ENCODE peak calls at places on chromosome 1, in five cellular contexts. One of them, this sample, is unnamed.

GRCh38 chr1:247105966-247106365 is 1.8 kb upstream of the ZNF669 start:
- DNase-seq in HFF-Myc: no peak
- DNase-seq in retinal pigment epithelial cell: no peak
- DNase-seq in upper lobe of right lung: no peak
- DNase-seq in thoracic aorta: no peak
- DNase-seq in this sample: no peak

GRCh38 chr1:235632538-235633219 is 16.9 kb downstream of the GNG4 start:
- DNase-seq in retinal pigment epithelial cell: peak
- DNase-seq in HFF-Myc: no peak
- DNase-seq in thoracic aorta: no peak
- DNase-seq in upper lobe of right lung: no peak
- DNase-seq in this sample: peak

GRCh38 chr1:6594977-6595740 is 7.5 kb downstream of the KLHL21 start:
- DNase-seq in retinal pigment epithelial cell: no peak
- DNase-seq in thoracic aorta: no peak
- DNase-seq in upper lobe of right lung: no peak
- DNase-seq in HFF-Myc: no peak
- DNase-seq in this sample: no peak

GRCh38 chr1:35319988-35320713 is 51.6 kb downstream of the ZMYM4 start:
- DNase-seq in retinal pigment epithelial cell: peak
- DNase-seq in upper lobe of right lung: no peak
- DNase-seq in HFF-Myc: no peak
- DNase-seq in thoracic aorta: peak
- DNase-seq in this sample: peak

GRCh38 chr1:2429780-2430591 is 17.6 kb upstream of the PEX10 start:
- DNase-seq in thoracic aorta: no peak
- DNase-seq in HFF-Myc: no peak
- DNase-seq in retinal pigment epithelial cell: no peak
- DNase-seq in upper lobe of right lung: no peak
- DNase-seq in this sample: no peak

GRCh38 chr1:52632732-52633290 is at the start of gene SHISAL2A:
- DNase-seq in retinal pigment epithelial cell: no peak
- DNase-seq in upper lobe of right lung: peak
- DNase-seq in thoracic aorta: no peak
- DNase-seq in HFF-Myc: no peak
- DNase-seq in this sample: no peak

GRCh38 chr1:39081266-39082139 is 55.4 kb downstream of the NDUFS5 start:
- DNase-seq in thoracic aorta: no peak
- DNase-seq in retinal pigment epithelial cell: no peak
- DNase-seq in HFF-Myc: no peak
- DNase-seq in upper lobe of right lung: peak
- DNase-seq in this sample: no peak

GRCh38 chr1:31410871-31411270 is 2.1 kb upstream of the SERINC2 start:
- DNase-seq in upper lobe of right lung: no peak
- DNase-seq in retinal pigment epithelial cell: no peak
- DNase-seq in thoracic aorta: no peak
- DNase-seq in HFF-Myc: no peak
- DNase-seq in this sample: no peak

GRCh38 chr1:158087320-158087927 is 93.3 kb upstream of the CD1D start:
- DNase-seq in HFF-Myc: peak
- DNase-seq in retinal pigment epithelial cell: peak
- DNase-seq in thoracic aorta: no peak
- DNase-seq in upper lobe of right lung: no peak
- DNase-seq in this sample: no peak

GRCh38 chr1:23742670-23743286 is 493 bp upstream of the ELOA start:
- DNase-seq in HFF-Myc: no peak
- DNase-seq in upper lobe of right lung: no peak
- DNase-seq in thoracic aorta: no peak
- DNase-seq in retinal pigment epithelial cell: no peak
- DNase-seq in this sample: no peak

GRCh38 chr1:239543873-239544272 is 157.5 kb downstream of the CHRM3 start:
- DNase-seq in upper lobe of right lung: no peak
- DNase-seq in retinal pigment epithelial cell: no peak
- DNase-seq in thoracic aorta: no peak
- DNase-seq in HFF-Myc: no peak
- DNase-seq in this sample: no peak

GRCh38 chr1:156458181-156458503 is 42.4 kb downstream of the MEF2D start:
- DNase-seq in retinal pigment epithelial cell: peak
- DNase-seq in upper lobe of right lung: no peak
- DNase-seq in thoracic aorta: no peak
- DNase-seq in HFF-Myc: no peak
- DNase-seq in this sample: peak

GRCh38 chr1:37721565-37721964 is 29.2 kb downstream of the CDCA8 start:
- DNase-seq in retinal pigment epithelial cell: no peak
- DNase-seq in upper lobe of right lung: no peak
- DNase-seq in thoracic aorta: no peak
- DNase-seq in HFF-Myc: no peak
- DNase-seq in this sample: no peak

GRCh38 chr1:205849619-205850355 is at the start of gene PM20D1:
- DNase-seq in upper lobe of right lung: peak
- DNase-seq in retinal pigment epithelial cell: peak
- DNase-seq in thoracic aorta: peak
- DNase-seq in HFF-Myc: peak
- DNase-seq in this sample: peak

GRCh38 chr1:115336741-115337140 is 1.3 kb downstream of the NGF start:
- DNase-seq in HFF-Myc: no peak
- DNase-seq in upper lobe of right lung: no peak
- DNase-seq in retinal pigment epithelial cell: no peak
- DNase-seq in thoracic aorta: no peak
- DNase-seq in this sample: no peak

GRCh38 chr1:66012076-66012769 is 219.5 kb downstream of the PDE4B start:
- DNase-seq in HFF-Myc: no peak
- DNase-seq in retinal pigment epithelial cell: no peak
- DNase-seq in thoracic aorta: no peak
- DNase-seq in upper lobe of right lung: no peak
- DNase-seq in this sample: no peak

GRCh38 chr1:235783148-235783776 is 83.4 kb downstream of the LYST start:
- DNase-seq in HFF-Myc: peak
- DNase-seq in upper lobe of right lung: no peak
- DNase-seq in retinal pigment epithelial cell: peak
- DNase-seq in thoracic aorta: no peak
- DNase-seq in this sample: no peak

DNA sequence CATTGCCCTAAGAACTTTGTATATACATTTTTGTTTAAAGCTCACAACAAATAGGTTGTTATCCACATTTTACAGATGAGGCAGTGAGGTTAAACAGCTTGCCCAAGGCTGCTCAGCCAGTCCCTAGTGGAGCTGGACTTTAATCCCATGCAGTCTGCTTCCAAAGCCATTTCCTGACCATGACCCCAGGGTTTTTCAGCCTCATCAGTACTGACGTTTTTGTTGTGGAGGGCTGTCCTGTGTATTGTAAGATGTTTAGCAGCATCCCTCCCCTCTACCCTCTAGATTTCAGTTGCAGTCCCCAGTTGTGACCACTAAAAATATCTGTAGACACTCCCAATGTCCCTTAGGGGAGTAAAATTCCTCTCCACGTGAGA is 30.3 kb upstream of the C1orf105 start:
- DNase-seq in thoracic aorta: no peak
- DNase-seq in retinal pigment epithelial cell: no peak
- DNase-seq in HFF-Myc: no peak
- DNase-seq in upper lobe of right lung: no peak
- DNase-seq in this sample: no peak
- H3K4me3 ChIP-seq in thoracic aorta: peak
- H3K4me3 ChIP-seq in retinal pigment epithelial cell: no peak
- H3K4me3 ChIP-seq in HFF-Myc: no peak
- H3K4me3 ChIP-seq in upper lobe of right lung: no peak
- H3K4me3 ChIP-seq in this sample: no peak

GRCh38 chr1:100927276-100927675 is 31.4 kb downstream of the SLC30A7 start:
- DNase-seq in HFF-Myc: no peak
- DNase-seq in upper lobe of right lung: no peak
- DNase-seq in thoracic aorta: no peak
- DNase-seq in retinal pigment epithelial cell: no peak
- DNase-seq in this sample: no peak

GRCh38 chr1:100926240-100926639 is 30.4 kb downstream of the SLC30A7 start:
- DNase-seq in retinal pigment epithelial cell: no peak
- DNase-seq in HFF-Myc: no peak
- DNase-seq in thoracic aorta: no peak
- DNase-seq in upper lobe of right lung: no peak
- DNase-seq in this sample: no peak

GRCh38 chr1:100924991-100925390 is 29.1 kb downstream of the SLC30A7 start:
- DNase-seq in upper lobe of right lung: no peak
- DNase-seq in thoracic aorta: no peak
- DNase-seq in retinal pigment epithelial cell: no peak
- DNase-seq in HFF-Myc: no peak
- DNase-seq in this sample: no peak

GRCh38 chr1:100930494-100930893 is 34.6 kb downstream of the SLC30A7 start:
- DNase-seq in HFF-Myc: no peak
- DNase-seq in thoracic aorta: no peak
- DNase-seq in upper lobe of right lung: no peak
- DNase-seq in retinal pigment epithelial cell: no peak
- DNase-seq in this sample: no peak

DNA sequence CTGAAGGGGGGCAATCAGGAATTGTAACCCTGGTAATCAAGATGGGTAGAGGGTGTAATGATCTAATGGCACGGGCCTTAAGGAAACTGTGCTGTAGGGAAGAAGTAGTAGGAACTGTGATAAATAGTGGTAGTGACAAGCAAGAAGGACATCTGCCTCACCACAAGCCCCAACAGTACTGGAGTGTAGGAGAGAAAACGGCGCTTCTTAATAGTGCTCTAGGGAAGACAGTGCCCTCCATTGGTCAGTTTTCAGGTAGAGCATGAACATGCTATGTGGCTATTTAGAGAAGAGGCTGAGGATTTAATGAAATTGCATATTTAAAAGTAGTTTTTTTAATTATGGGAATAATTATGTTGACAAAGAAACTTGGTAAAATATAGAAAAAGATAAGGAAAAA is 32.2 kb downstream of the SLC30A7 start:
- DNase-seq in retinal pigment epithelial cell: no peak
- DNase-seq in thoracic aorta: no peak
- DNase-seq in upper lobe of right lung: no peak
- DNase-seq in HFF-Myc: no peak
- DNase-seq in this sample: no peak
- TF ChIP-seq CTCF in retinal pigment epithelial cell: peak
- TF ChIP-seq CTCF in thoracic aorta: no peak
- TF ChIP-seq CTCF in upper lobe of right lung: no peak
- TF ChIP-seq CTCF in HFF-Myc: peak
- TF ChIP-seq CTCF in this sample: peak

GRCh38 chr1:64474639-64475038 is 4.7 kb downstream of the CACHD1 start:
- DNase-seq in HFF-Myc: no peak
- DNase-seq in retinal pigment epithelial cell: no peak
- DNase-seq in thoracic aorta: no peak
- DNase-seq in upper lobe of right lung: peak
- DNase-seq in this sample: no peak

GRCh38 chr1:64472805-64473204 is 2.9 kb downstream of the CACHD1 start:
- DNase-seq in thoracic aorta: no peak
- DNase-seq in retinal pigment epithelial cell: no peak
- DNase-seq in upper lobe of right lung: no peak
- DNase-seq in HFF-Myc: no peak
- DNase-seq in this sample: no peak

GRCh38 chr1:64473367-64473766 is 3.4 kb downstream of the CACHD1 start:
- DNase-seq in HFF-Myc: no peak
- DNase-seq in thoracic aorta: no peak
- DNase-seq in retinal pigment epithelial cell: no peak
- DNase-seq in upper lobe of right lung: no peak
- DNase-seq in this sample: no peak

GRCh38 chr1:64476251-64476952 is 6.5 kb downstream of the CACHD1 start:
- DNase-seq in retinal pigment epithelial cell: peak
- DNase-seq in thoracic aorta: no peak
- DNase-seq in upper lobe of right lung: no peak
- DNase-seq in HFF-Myc: no peak
- DNase-seq in this sample: peak

DNA sequence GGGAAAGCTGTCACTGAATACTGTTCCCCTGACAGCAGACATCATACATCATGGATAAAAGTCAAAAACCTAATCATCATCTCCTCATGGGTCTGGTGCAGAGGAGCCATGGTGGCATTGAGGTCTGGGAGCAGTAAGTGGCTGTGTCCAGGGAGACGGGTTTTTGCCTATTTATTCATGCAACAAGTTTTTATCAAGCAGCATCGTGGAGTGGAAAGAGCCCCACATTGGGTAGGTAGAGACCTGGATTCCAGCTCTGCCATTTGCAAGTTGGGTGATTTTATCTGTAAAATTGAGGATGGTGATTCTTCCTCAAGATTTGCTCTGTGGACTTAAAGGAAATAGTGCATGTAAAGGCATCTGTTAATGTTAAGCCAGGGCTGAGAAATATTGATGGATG is 4.2 kb downstream of the CACHD1 start:
- DNase-seq in HFF-Myc: no peak
- DNase-seq in retinal pigment epithelial cell: no peak
- DNase-seq in thoracic aorta: no peak
- DNase-seq in upper lobe of right lung: no peak
- DNase-seq in this sample: no peak
- H3K4me3 ChIP-seq in HFF-Myc: peak
- H3K4me3 ChIP-seq in retinal pigment epithelial cell: no peak
- H3K4me3 ChIP-seq in thoracic aorta: no peak
- H3K4me3 ChIP-seq in upper lobe of right lung: no peak
- H3K4me3 ChIP-seq in this sample: no peak

GRCh38 chr1:119447344-119447743 is 32.4 kb downstream of the HSD3B2 start:
- DNase-seq in thoracic aorta: no peak
- DNase-seq in upper lobe of right lung: no peak
- DNase-seq in retinal pigment epithelial cell: no peak
- DNase-seq in HFF-Myc: no peak
- DNase-seq in this sample: no peak

GRCh38 chr1:119452085-119452484 is 37.1 kb downstream of the HSD3B2 start:
- DNase-seq in thoracic aorta: no peak
- DNase-seq in retinal pigment epithelial cell: no peak
- DNase-seq in upper lobe of right lung: no peak
- DNase-seq in HFF-Myc: no peak
- DNase-seq in this sample: no peak

GRCh38 chr1:119448112-119448511 is 33.2 kb downstream of the HSD3B2 start:
- DNase-seq in thoracic aorta: no peak
- DNase-seq in upper lobe of right lung: no peak
- DNase-seq in retinal pigment epithelial cell: no peak
- DNase-seq in HFF-Myc: no peak
- DNase-seq in this sample: no peak

GRCh38 chr1:119451158-119451557 is 36.2 kb downstream of the HSD3B2 start:
- DNase-seq in thoracic aorta: no peak
- DNase-seq in retinal pigment epithelial cell: no peak
- DNase-seq in upper lobe of right lung: no peak
- DNase-seq in HFF-Myc: no peak
- DNase-seq in this sample: no peak

GRCh38 chr1:119449964-119450363 is 35.0 kb downstream of the HSD3B2 start:
- DNase-seq in retinal pigment epithelial cell: no peak
- DNase-seq in upper lobe of right lung: no peak
- DNase-seq in thoracic aorta: no peak
- DNase-seq in HFF-Myc: no peak
- DNase-seq in this sample: no peak
- TF ChIP-seq CTCF in retinal pigment epithelial cell: no peak
- TF ChIP-seq CTCF in upper lobe of right lung: no peak
- TF ChIP-seq CTCF in thoracic aorta: no peak
- TF ChIP-seq CTCF in HFF-Myc: no peak
- TF ChIP-seq CTCF in this sample: no peak

DNA sequence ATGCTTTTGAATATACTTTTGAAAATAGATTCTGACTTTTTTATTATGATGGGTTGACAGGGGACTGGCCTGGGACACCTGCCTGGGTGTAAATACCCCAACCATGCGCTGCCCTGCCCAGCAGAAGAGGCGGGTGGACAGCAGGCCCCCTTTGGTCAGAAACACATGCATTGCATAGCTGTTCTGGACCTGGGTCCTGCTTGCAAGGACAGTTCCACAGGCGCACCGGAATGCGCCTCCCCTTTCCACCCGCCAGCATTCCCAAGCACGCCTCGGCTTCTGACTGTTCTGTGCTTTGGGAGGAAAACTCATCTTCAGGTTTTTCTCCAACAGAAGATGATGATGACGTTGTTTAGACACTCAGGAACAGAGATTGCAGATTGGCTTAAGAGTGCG is 435 bp upstream of the ZNF678 start:
- DNase-seq in HFF-Myc: no peak
- DNase-seq in retinal pigment epithelial cell: no peak
- DNase-seq in upper lobe of right lung: no peak
- DNase-seq in thoracic aorta: no peak
- DNase-seq in this sample: no peak
- H3K4me3 ChIP-seq in HFF-Myc: peak
- H3K4me3 ChIP-seq in retinal pigment epithelial cell: peak
- H3K4me3 ChIP-seq in upper lobe of right lung: peak
- H3K4me3 ChIP-seq in thoracic aorta: peak
- H3K4me3 ChIP-seq in this sample: peak

GRCh38 chr1:203196371-203196770 is 9.9 kb upstream of the CHI3L1 start:
- DNase-seq in retinal pigment epithelial cell: no peak
- DNase-seq in HFF-Myc: no peak
- DNase-seq in thoracic aorta: no peak
- DNase-seq in upper lobe of right lung: peak
- DNase-seq in this sample: no peak
- TF ChIP-seq CTCF in retinal pigment epithelial cell: peak
- TF ChIP-seq CTCF in HFF-Myc: no peak
- TF ChIP-seq CTCF in thoracic aorta: no peak
- TF ChIP-seq CTCF in upper lobe of right lung: no peak
- TF ChIP-seq CTCF in this sample: no peak

This sample was measured in epithelial cell of proximal tubule.